ENCODE peak calls at places on chromosomes 2 and 18, in four cellular contexts. J, I, T and W are unnamed samples.

GRCh38 chr18:76687271-76688006 is 134.9 kb upstream of the ZNF236 start:
- DNase-seq in J (no peak), I (no peak), T (no peak), W (no peak)

GRCh38 chr2:161725297-161725696 is 101.1 kb downstream of the SLC4A10 start:
- DNase-seq in J (no peak), I (no peak), T (no peak), W (no peak)

GRCh38 chr18:3103576-3103975 is 90.6 kb upstream of the LPIN2 start:
- DNase-seq in J (no peak), I (no peak), T (peak), W (no peak)

GRCh38 chr18:10443001-10443400 is 11.4 kb upstream of the APCDD1 start:
- DNase-seq in J (no peak), I (no peak), T (no peak), W (no peak)

GRCh38 chr2:39780825-39781600 is 2.0 kb upstream of the THUMPD2 start:
- DNase-seq in J (no peak), I (no peak), T (no peak), W (no peak)

GRCh38 chr18:46155652-46156051 is 51.5 kb downstream of the HAUS1 start:
- DNase-seq in J (no peak), I (peak), T (peak), W (no peak)

GRCh38 chr2:226792155-226792871 is 7.3 kb downstream of the IRS1 start:
- DNase-seq in J (no peak), I (no peak), T (peak), W (no peak)

GRCh38 chr2:69581774-69582581 is 61.6 kb downstream of the AAK1 start:
- DNase-seq in J (no peak), I (no peak), T (peak), W (no peak)

GRCh38 chr2:164412831-164413230 is 208.5 kb downstream of the GRB14 start:
- DNase-seq in J (no peak), I (no peak), T (no peak), W (no peak)

GRCh38 chr2:199278099-199278498 is 179.6 kb downstream of the SATB2 start:
- DNase-seq in J (no peak), I (no peak), T (peak), W (no peak)

GRCh38 chr2:239516286-239516953 is 115.6 kb upstream of the HDAC4 start:
- DNase-seq in J (no peak), I (no peak), T (no peak), W (no peak)

GRCh38 chr2:200585730-200586643 is at the start of gene AOX1:
- DNase-seq in J (peak), I (no peak), T (peak), W (no peak)

GRCh38 chr2:62306751-62307468 is 111.0 kb downstream of the B3GNT2 start:
- DNase-seq in J (no peak), I (no peak), T (peak), W (no peak)

GRCh38 chr18:3903341-3903740 is 453.4 kb downstream of the TGIF1 start:
- DNase-seq in J (no peak), I (peak), T (peak), W (no peak)

GRCh38 chr2:10305254-10305635 is 2.5 kb downstream of the HPCAL1 start:
- DNase-seq in J (no peak), I (no peak), T (no peak), W (no peak)

GRCh38 chr2:46369783-46370182 is 72.6 kb downstream of the EPAS1 start:
- DNase-seq in J (no peak), I (no peak), T (no peak), W (peak)
- TF ChIP-seq CTCF in J (no peak), I (no peak), T (no peak), W (no peak)

GRCh38 chr2:178860551-178860950 is 53.3 kb upstream of the TTN start:
- DNase-seq in J (no peak), I (no peak), T (peak), W (no peak)
- TF ChIP-seq CTCF in J (peak), I (no peak), T (peak), W (no peak)

DNA sequence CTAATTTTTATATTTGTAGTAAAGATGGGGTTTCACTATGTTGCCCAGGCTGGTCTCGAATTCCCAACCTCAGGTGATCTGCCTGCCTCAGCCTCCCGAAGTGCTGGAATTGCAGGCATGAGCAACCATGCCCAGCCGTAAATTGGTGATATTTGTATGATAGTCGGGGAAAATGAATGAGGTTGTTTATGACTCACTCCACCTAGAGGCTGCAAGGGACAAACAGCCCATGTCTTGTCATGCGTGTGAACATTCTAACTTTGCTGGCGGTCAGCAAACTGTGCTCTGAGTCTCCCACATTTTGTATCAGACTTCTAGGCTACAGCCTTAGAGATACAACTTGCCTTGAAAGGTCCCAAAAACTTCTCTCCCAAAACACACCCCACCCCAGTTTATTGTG is 133.5 kb upstream of the DTNA start:
- DNase-seq in J (no peak), I (no peak), T (no peak), W (no peak)
- TF ChIP-seq CTCF in J (no peak), I (no peak), T (no peak), W (no peak)

DNA sequence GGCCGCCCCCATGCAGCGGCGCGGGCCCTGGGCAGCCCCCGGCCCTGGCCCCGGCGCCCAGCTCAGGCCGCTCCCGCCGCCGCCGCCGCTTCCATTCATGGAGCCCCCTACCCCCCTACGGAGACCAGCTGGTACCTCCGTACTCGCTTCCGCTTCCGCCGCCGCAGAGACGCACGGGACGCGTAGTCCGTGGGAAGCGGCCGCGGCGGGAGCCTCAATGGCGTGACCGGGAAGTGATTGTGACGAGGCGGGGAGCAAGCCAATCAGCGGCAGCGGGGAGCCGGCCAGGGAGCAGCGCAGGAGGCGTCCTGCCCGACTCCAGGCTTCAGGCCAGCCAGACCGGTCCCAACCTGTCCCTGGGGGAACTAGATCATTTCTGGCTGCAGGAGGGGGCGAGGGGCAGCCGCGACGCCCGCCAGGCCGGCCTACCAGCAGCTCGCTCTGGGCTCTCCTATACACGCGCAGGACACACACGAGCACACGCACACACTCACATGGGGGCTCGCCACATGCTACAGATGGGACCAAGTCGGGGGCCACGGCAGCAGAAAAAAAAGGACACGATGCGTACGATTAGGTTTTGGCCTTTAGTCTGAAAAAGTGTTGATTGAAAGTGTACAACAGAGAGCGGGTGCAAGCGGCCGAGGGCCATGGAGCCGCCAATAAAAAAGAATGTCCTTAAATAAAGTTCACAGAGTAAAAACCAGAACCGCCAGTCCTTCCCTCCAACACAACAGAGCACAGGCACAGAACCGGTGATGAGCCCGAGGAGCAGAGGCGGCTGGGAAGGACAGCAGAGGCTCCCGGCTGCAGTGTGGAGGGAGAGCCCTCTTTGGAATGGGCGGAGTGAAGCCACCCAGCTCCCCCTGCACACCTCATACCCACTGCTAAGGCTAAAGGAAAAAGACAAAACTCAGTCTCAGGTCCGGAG is at the start of gene ZNF513:
- DNase-seq in J (peak), I (peak), T (peak), W (peak)
- TF ChIP-seq CTCF in J (no peak), I (no peak), T (no peak), W (no peak)

DNA sequence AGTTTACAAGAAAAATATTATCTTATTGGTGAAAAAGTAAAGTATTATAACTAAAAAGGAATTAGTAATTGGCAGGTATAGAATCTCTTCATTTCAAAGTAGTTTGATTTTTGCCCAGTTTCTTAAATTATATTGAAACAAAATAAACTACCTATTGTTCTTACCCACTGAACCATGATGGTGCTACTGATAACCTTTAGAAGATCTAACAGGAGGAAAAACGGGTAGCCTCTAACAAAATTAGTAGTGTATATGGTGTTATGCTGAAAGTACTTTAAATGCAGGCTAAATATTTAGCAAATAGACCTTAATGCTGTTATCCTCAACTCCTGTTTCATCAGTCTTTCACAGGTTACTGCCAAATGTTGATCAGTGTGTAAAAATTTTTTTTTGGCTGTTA is 19.1 kb downstream of the MRPS9 start:
- DNase-seq in J (no peak), I (no peak), T (no peak), W (no peak)
- TF ChIP-seq CTCF in J (no peak), I (no peak), T (no peak), W (no peak)

GRCh38 chr2:38750793-38751042 is 443 bp downstream of the SRSF7 start:
- DNase-seq in J (peak), I (no peak), T (no peak), W (no peak)

GRCh38 chr2:38748857-38749804 is 2.0 kb downstream of the SRSF7 start:
- DNase-seq in J (no peak), I (no peak), T (no peak), W (no peak)

GRCh38 chr2:38751847-38752410 is 768 bp upstream of the SRSF7 start:
- DNase-seq in J (no peak), I (no peak), T (no peak), W (no peak)

GRCh38 chr2:38751043-38751846 is at the start of gene SRSF7:
- DNase-seq in J (peak), I (peak), T (peak), W (peak)

GRCh38 chr2:38750011-38750792 is 959 bp downstream of the SRSF7 start:
- DNase-seq in J (peak), I (no peak), T (peak), W (peak)
- TF ChIP-seq CTCF in J (no peak), I (no peak), T (no peak), W (no peak)